ENCODE peak calls at places on chromosomes 2 and 18, in five cellular contexts. T is AG04449; D is stimulated activated CD4-positive, alpha-beta T cell treated with anti-CD3 and anti-CD28 coated beads, Interleukin-1b, Interleukin-23, amount 100 ng/mL, for 1 hour; B is mucosa of gallbladder; F is epithelial cell of esophagus. O is an unnamed sample.

GRCh38 chr2:126627623-126628022 is 28.3 kb upstream of the GYPC start:
- DNase-seq in T (no peak), D (no peak), F (no peak), B (no peak), O (no peak)

GRCh38 chr2:98465456-98466201 is 21.0 kb downstream of the INPP4A start:
- DNase-seq in T (no peak), B (peak), D (peak), F (peak), O (no peak)

GRCh38 chr18:54261894-54262293 is 7.4 kb upstream of the POLI start:
- DNase-seq in T (no peak), B (no peak), D (no peak), F (no peak), O (no peak)

GRCh38 chr2:96494188-96494587 is 11.0 kb downstream of the NEURL3 start:
- DNase-seq in B (no peak), F (no peak), T (no peak), D (no peak), O (no peak)

GRCh38 chr2:65037178-65037577 is 19.0 kb upstream of the CEP68 start:
- DNase-seq in F (peak), B (no peak), D (no peak), T (no peak), O (no peak)

GRCh38 chr2:166372046-166372445 is 3.7 kb downstream of the SCN9A start:
- DNase-seq in F (no peak), D (no peak), T (no peak), B (no peak), O (no peak)

GRCh38 chr18:58438161-58438983 is 190.5 kb downstream of the ALPK2 start:
- DNase-seq in B (no peak), F (no peak), D (no peak), T (no peak), O (no peak)

GRCh38 chr18:36889742-36890141 is 60.8 kb downstream of the KIAA1328 start:
- DNase-seq in B (no peak), D (no peak), F (no peak), T (no peak), O (no peak)

GRCh38 chr2:191582355-191582754 is 95.6 kb upstream of the NABP1 start:
- DNase-seq in D (no peak), F (peak), B (no peak), T (peak), O (peak)

GRCh38 chr2:47313141-47313691 is 89.7 kb upstream of the MSH2 start:
- DNase-seq in F (peak), T (no peak), B (peak), D (no peak), O (no peak)

GRCh38 chr2:113225505-113226259 is 51.9 kb downstream of the PSD4 start:
- DNase-seq in F (no peak), B (no peak), D (no peak), T (no peak), O (no peak)

GRCh38 chr2:209619782-209620181 is 151.8 kb upstream of the UNC80 start:
- DNase-seq in D (no peak), T (no peak), B (no peak), F (peak), O (no peak)

GRCh38 chr2:48448274-48449061 is 81.5 kb upstream of the STON1 start:
- DNase-seq in T (peak), B (no peak), D (no peak), F (peak), O (peak)

GRCh38 chr2:70935468-70936164 is at the start of gene ATP6V1B1:
- DNase-seq in D (no peak), F (no peak), B (no peak), T (no peak), O (no peak)

O was measured in non-pigmented ciliary epithelial cell.